ENCODE peak calls at places on chromosomes 6 and 20, in six cellular contexts. X is GM10248, F is upper lobe of left lung, O is progenitor cell of endocrine pancreas, W is tibial artery, R is mucosa of descending colon. G is an unnamed sample.
A peak's percentile ranks its signal among the peaks of the same experiment; 100 is the strongest.

GRCh38 chr6:148146717-148147116 is 195.9 kb upstream of the SASH1 start:
- DNase-seq in X (no peak), F (no peak), O (no peak), W (no peak), R (no peak), G (no peak)

GRCh38 chr6:105424177-105424783 is 21.4 kb upstream of the PREP start:
- DNase-seq in X (peak; percentile 58), F (no peak), O (peak; percentile 43), W (peak; percentile 28), R (no peak), G (peak; percentile 56)

GRCh38 chr6:119207973-119208725 is 129.7 kb upstream of the FAM184A start:
- DNase-seq in X (no peak), F (no peak), O (no peak), W (no peak), R (no peak), G (no peak)

GRCh38 chr6:134503542-134504281 is 185.8 kb upstream of the SGK1 start:
- DNase-seq in X (no peak), F (no peak), O (no peak), W (no peak), R (no peak), G (no peak)

GRCh38 chr6:12339808-12340487 is 49.8 kb downstream of the EDN1 start:
- DNase-seq in X (no peak), F (peak; percentile 41), O (no peak), W (no peak), R (no peak), G (no peak)

GRCh38 chr6:40907198-40907701 is 131.8 kb downstream of the UNC5CL start:
- DNase-seq in X (no peak), F (no peak), O (no peak), W (no peak), R (no peak), G (no peak)

GRCh38 chr6:3063733-3064700 is 4.3 kb upstream of the RIPK1 start:
- DNase-seq in X (peak; percentile 92), F (peak; percentile 99), O (peak; percentile 62), W (peak; percentile 96), R (peak; percentile 98), G (peak; percentile 97)

GRCh38 chr6:168272379-168273011 is 47.1 kb downstream of the DACT2 start:
- DNase-seq in X (no peak), F (no peak), O (no peak), W (no peak), R (no peak), G (no peak)

GRCh38 chr6:70884074-70884983 is 72.5 kb downstream of the B3GAT2 start:
- DNase-seq in X (peak; percentile 80), F (peak; percentile 36), O (peak; percentile 62), W (peak; percentile 36), R (no peak), G (peak; percentile 78)

GRCh38 chr20:25011261-25011660 is 18.7 kb upstream of the APMAP start:
- DNase-seq in X (no peak), F (no peak), O (no peak), W (peak; percentile 11), R (no peak), G (no peak)

GRCh38 chr20:17870063-17870740 is 98.4 kb downstream of the SNX5 start:
- DNase-seq in X (no peak), F (peak; percentile 60), O (no peak), W (no peak), R (no peak), G (no peak)

GRCh38 chr6:161373905-161374451 is 100.1 kb upstream of the AGPAT4 start:
- DNase-seq in X (peak; percentile 55), F (no peak), O (peak; percentile 65), W (peak; percentile 74), R (no peak), G (peak; percentile 72)

GRCh38 chr20:10111144-10111771 is 76.5 kb downstream of the ANKEF1 start:
- DNase-seq in X (no peak), F (no peak), O (no peak), W (no peak), R (peak; percentile 70), G (no peak)

GRCh38 chr6:26223677-26224546 is 136.7 kb downstream of the HFE start:
- DNase-seq in X (peak; percentile 58), F (no peak), O (no peak), W (no peak), R (peak; percentile 72), G (peak; percentile 61)

GRCh38 chr6:149202967-149203366 is 114.5 kb upstream of the TAB2 start:
- DNase-seq in X (no peak), F (no peak), O (no peak), W (no peak), R (no peak), G (no peak)

GRCh38 chr20:59537991-59538390 is 66.3 kb upstream of the PHACTR3 start:
- DNase-seq in X (no peak), F (no peak), O (no peak), W (no peak), R (no peak), G (no peak)

GRCh38 chr20:6660441-6660840 is 107.0 kb upstream of the BMP2 start:
- DNase-seq in X (no peak), F (peak; percentile 8), O (no peak), W (no peak), R (peak; percentile 87), G (no peak)

GRCh38 chr6:154358019-154358545 is 1.5 kb upstream of the IPCEF1 start:
- DNase-seq in X (no peak), F (no peak), O (no peak), W (no peak), R (no peak), G (no peak)

GRCh38 chr6:44627091-44627878 is 239.8 kb downstream of the CDC5L start:
- DNase-seq in X (no peak), F (peak; percentile 72), O (no peak), W (peak; percentile 51), R (peak; percentile 57), G (no peak)

GRCh38 chr20:41734506-41734945 is 116.3 kb upstream of the CHD6 start:
- DNase-seq in X (peak; percentile 66), F (peak; percentile 14), O (peak; percentile 38), W (peak; percentile 29), R (no peak), G (peak; percentile 46)

GRCh38 chr20:3123542-3123941 is 36.1 kb downstream of the FASTKD5 start:
- DNase-seq in X (no peak), F (no peak), O (no peak), W (no peak), R (no peak), G (no peak)

GRCh38 chr6:124795879-124796838 is 166.1 kb upstream of the RNF217 start:
- DNase-seq in X (peak; percentile 3), F (no peak), O (peak; percentile 26), W (no peak), R (no peak), G (no peak)
- TF ChIP-seq CTCF in X (no peak), F (peak; percentile 41), O (peak; percentile 75), W (peak; percentile 28), R (no peak), G (no peak)

GRCh38 chr6:63572733-63573139 is 456 bp downstream of the LOC128125822 start:
- DNase-seq in X (peak; percentile 14), F (peak; percentile 92), O (no peak), W (no peak), R (no peak), G (peak; percentile 32)

GRCh38 chr6:63573140-63573898 is 1.0 kb downstream of the LOC128125822 start:
- DNase-seq in X (peak; percentile 62), F (peak; percentile 95), O (peak; percentile 60), W (peak; percentile 82), R (peak; percentile 95), G (peak; percentile 62)

GRCh38 chr6:63573899-63574553 is 1.7 kb downstream of the LOC128125822 start:
- DNase-seq in X (no peak), F (no peak), O (peak; percentile 20), W (no peak), R (no peak), G (peak; percentile 15)

GRCh38 chr6:63571883-63572732 is at the start of the genes LOC128125822 and PTP4A1:
- DNase-seq in X (peak; percentile 96), F (peak; percentile 99), O (peak; percentile 96), W (peak; percentile 96), R (peak; percentile 99), G (peak; percentile 95)

DNA sequence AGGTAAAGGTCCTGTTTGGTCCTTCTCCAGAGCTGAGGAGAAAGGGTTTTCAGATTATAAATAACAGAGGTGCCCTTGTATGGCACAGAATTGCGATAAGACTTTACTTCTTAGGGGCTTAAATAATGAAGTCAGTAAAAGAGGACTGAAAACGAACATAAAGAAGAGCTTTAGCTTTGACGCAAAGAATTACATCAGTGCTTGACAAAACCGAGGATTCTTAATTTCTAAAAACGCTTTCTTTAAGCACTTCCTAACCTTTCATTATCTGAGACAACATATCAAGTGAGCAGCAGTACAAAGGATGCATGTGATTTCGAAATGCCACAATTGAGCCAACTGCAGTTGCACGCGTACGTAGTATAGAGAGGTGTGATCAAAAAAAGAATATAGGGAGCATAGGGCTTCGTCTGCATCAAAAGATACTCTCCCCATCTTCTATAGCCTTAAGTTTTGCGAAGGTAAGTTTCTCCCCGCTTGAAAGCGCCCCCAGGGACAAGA is 848 bp upstream of the LOC128125822 start:
- DNase-seq in X (no peak), F (no peak), O (no peak), W (no peak), R (no peak), G (no peak)
- TF ChIP-seq CTCF in X (no peak), F (no peak), O (no peak), W (no peak), R (no peak), G (no peak)

GRCh38 chr6:25017486-25017885 is 81.7 kb upstream of the RIPOR2 start:
- DNase-seq in X (no peak), F (no peak), O (no peak), W (no peak), R (no peak), G (no peak)

GRCh38 chr6:25016311-25016710 is 80.6 kb upstream of the RIPOR2 start:
- DNase-seq in X (no peak), F (no peak), O (no peak), W (no peak), R (no peak), G (no peak)

GRCh38 chr6:25014806-25015560 is 79.2 kb upstream of the RIPOR2 start:
- DNase-seq in X (no peak), F (no peak), O (no peak), W (peak; percentile 70), R (no peak), G (no peak)

GRCh38 chr6:25014375-25014774 is 78.6 kb upstream of the RIPOR2 start:
- DNase-seq in X (no peak), F (no peak), O (no peak), W (no peak), R (no peak), G (no peak)

DNA sequence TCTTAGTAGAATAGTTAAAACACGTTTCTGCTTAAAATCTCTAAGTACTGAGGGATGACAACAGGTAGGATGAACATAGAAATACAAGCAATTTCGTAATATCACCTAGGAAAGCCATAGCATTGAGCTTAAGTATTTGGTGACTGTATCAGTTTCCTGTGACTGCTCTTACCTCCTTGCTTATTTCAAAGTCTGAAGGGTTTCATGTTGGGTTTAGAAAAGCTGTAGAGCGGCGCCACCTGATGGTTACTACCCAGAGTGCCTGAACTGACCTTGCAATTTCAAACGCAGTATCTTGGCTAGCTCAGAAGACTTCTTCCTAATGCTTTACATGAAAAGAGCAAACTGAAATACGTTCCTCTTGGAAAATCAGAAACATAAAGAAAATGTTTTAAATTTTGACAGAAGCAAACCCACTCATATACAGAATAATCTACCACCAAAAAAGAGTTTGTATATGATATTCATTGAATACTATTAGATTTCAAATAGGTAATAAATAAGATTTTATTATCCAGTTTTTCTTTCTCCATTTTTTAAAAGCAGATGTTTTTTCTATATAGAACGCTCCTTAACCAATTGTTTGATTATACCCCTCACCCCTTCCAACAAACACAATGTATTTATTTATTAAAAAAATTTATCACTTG is 82.3 kb upstream of the RIPOR2 start:
- DNase-seq in X (peak; percentile 70), F (no peak), O (no peak), W (peak; percentile 63), R (no peak), G (peak; percentile 69)
- TF ChIP-seq CTCF in X (peak; percentile 82), F (peak; percentile 83), O (peak; percentile 60), W (peak; percentile 25), R (peak; percentile 43), G (peak; percentile 79)

GRCh38 chr20:16537025-16537665 is 36.1 kb downstream of the KIF16B start:
- DNase-seq in X (no peak), F (no peak), O (no peak), W (no peak), R (no peak), G (no peak)
- TF ChIP-seq CTCF in X (no peak), F (no peak), O (no peak), W (no peak), R (no peak), G (no peak)

G was measured in GM13976.